ENCODE peak calls at places on chromosomes 6 and 20, in ten cellular contexts. One of them, this sample, is unnamed.

GRCh38 chr6:112571486-112571885 is 224.4 kb downstream of the RFPL4B start:
- DNase-seq in sigmoid colon: peak; percentile 80
- DNase-seq in BJ: no peak
- DNase-seq in fibroblast of mammary gland: peak; percentile 40
- DNase-seq in GM23338: no peak
- DNase-seq in Peyer's patch: no peak
- DNase-seq in astrocyte of the spinal cord: peak; percentile 81
- DNase-seq in breast epithelium: no peak
- DNase-seq in left ventricle myocardium inferior: peak; percentile 21
- DNase-seq in transverse colon: peak; percentile 7
- DNase-seq in this sample: no peak

GRCh38 chr6:130683761-130684517 is 143.3 kb upstream of the SMLR1 start:
- DNase-seq in transverse colon: no peak
- DNase-seq in breast epithelium: no peak
- DNase-seq in sigmoid colon: no peak
- DNase-seq in astrocyte of the spinal cord: no peak
- DNase-seq in left ventricle myocardium inferior: no peak
- DNase-seq in GM23338: no peak
- DNase-seq in fibroblast of mammary gland: no peak
- DNase-seq in Peyer's patch: no peak
- DNase-seq in BJ: no peak
- DNase-seq in this sample: no peak

GRCh38 chr6:73782911-73783310 is 86.9 kb downstream of the CD109 start:
- DNase-seq in fibroblast of mammary gland: no peak
- DNase-seq in astrocyte of the spinal cord: no peak
- DNase-seq in left ventricle myocardium inferior: no peak
- DNase-seq in transverse colon: no peak
- DNase-seq in GM23338: no peak
- DNase-seq in breast epithelium: no peak
- DNase-seq in BJ: no peak
- DNase-seq in Peyer's patch: no peak
- DNase-seq in sigmoid colon: no peak
- DNase-seq in this sample: no peak

GRCh38 chr6:3162565-3163247 is 5.4 kb upstream of the TUBB2A start:
- DNase-seq in Peyer's patch: peak; percentile 65
- DNase-seq in GM23338: peak; percentile 89
- DNase-seq in astrocyte of the spinal cord: peak; percentile 78
- DNase-seq in fibroblast of mammary gland: peak; percentile 69
- DNase-seq in BJ: no peak
- DNase-seq in transverse colon: peak; percentile 82
- DNase-seq in breast epithelium: peak; percentile 73
- DNase-seq in left ventricle myocardium inferior: peak; percentile 70
- DNase-seq in sigmoid colon: peak; percentile 90
- DNase-seq in this sample: peak; percentile 63

GRCh38 chr20:24275946-24276705 is 193.3 kb upstream of the SYNDIG1 start:
- DNase-seq in left ventricle myocardium inferior: no peak
- DNase-seq in astrocyte of the spinal cord: no peak
- DNase-seq in sigmoid colon: no peak
- DNase-seq in GM23338: no peak
- DNase-seq in BJ: no peak
- DNase-seq in breast epithelium: no peak
- DNase-seq in transverse colon: no peak
- DNase-seq in fibroblast of mammary gland: no peak
- DNase-seq in Peyer's patch: no peak
- DNase-seq in this sample: no peak

GRCh38 chr6:83867527-83868161 is 8.2 kb downstream of the CYB5R4 start:
- DNase-seq in BJ: peak; percentile 84
- DNase-seq in transverse colon: peak; percentile 36
- DNase-seq in GM23338: peak; percentile 70
- DNase-seq in astrocyte of the spinal cord: peak; percentile 89
- DNase-seq in sigmoid colon: no peak
- DNase-seq in Peyer's patch: no peak
- DNase-seq in left ventricle myocardium inferior: no peak
- DNase-seq in fibroblast of mammary gland: peak; percentile 95
- DNase-seq in breast epithelium: no peak
- DNase-seq in this sample: no peak

GRCh38 chr20:36988494-36988966 is 37.0 kb upstream of the SAMHD1 start:
- DNase-seq in Peyer's patch: no peak
- DNase-seq in left ventricle myocardium inferior: no peak
- DNase-seq in astrocyte of the spinal cord: peak; percentile 25
- DNase-seq in transverse colon: no peak
- DNase-seq in GM23338: no peak
- DNase-seq in breast epithelium: no peak
- DNase-seq in fibroblast of mammary gland: peak; percentile 29
- DNase-seq in sigmoid colon: no peak
- DNase-seq in BJ: no peak
- DNase-seq in this sample: no peak

GRCh38 chr6:118334634-118335033 is 213.5 kb upstream of the PLN start:
- DNase-seq in breast epithelium: no peak
- DNase-seq in fibroblast of mammary gland: no peak
- DNase-seq in GM23338: no peak
- DNase-seq in BJ: no peak
- DNase-seq in sigmoid colon: no peak
- DNase-seq in left ventricle myocardium inferior: no peak
- DNase-seq in astrocyte of the spinal cord: no peak
- DNase-seq in Peyer's patch: no peak
- DNase-seq in transverse colon: no peak
- DNase-seq in this sample: no peak

GRCh38 chr6:129709451-129709908 is 497 bp downstream of the ARHGAP18 start:
- DNase-seq in left ventricle myocardium inferior: no peak
- DNase-seq in transverse colon: no peak
- DNase-seq in GM23338: no peak
- DNase-seq in fibroblast of mammary gland: peak; percentile 55
- DNase-seq in Peyer's patch: no peak
- DNase-seq in BJ: no peak
- DNase-seq in astrocyte of the spinal cord: peak; percentile 58
- DNase-seq in sigmoid colon: no peak
- DNase-seq in breast epithelium: no peak
- DNase-seq in this sample: no peak

GRCh38 chr6:6740595-6740994 is 152.1 kb downstream of the LY86 start:
- DNase-seq in transverse colon: no peak
- DNase-seq in left ventricle myocardium inferior: no peak
- DNase-seq in astrocyte of the spinal cord: no peak
- DNase-seq in fibroblast of mammary gland: no peak
- DNase-seq in Peyer's patch: no peak
- DNase-seq in sigmoid colon: no peak
- DNase-seq in breast epithelium: no peak
- DNase-seq in GM23338: no peak
- DNase-seq in BJ: no peak
- DNase-seq in this sample: no peak

GRCh38 chr20:5065489-5066383 is 54.0 kb downstream of the PCNA start:
- DNase-seq in astrocyte of the spinal cord: peak; percentile 94
- DNase-seq in breast epithelium: no peak
- DNase-seq in Peyer's patch: no peak
- DNase-seq in sigmoid colon: peak; percentile 68
- DNase-seq in left ventricle myocardium inferior: peak; percentile 36
- DNase-seq in transverse colon: peak; percentile 26
- DNase-seq in fibroblast of mammary gland: peak; percentile 98
- DNase-seq in GM23338: no peak
- DNase-seq in BJ: peak; percentile 59
- DNase-seq in this sample: peak; percentile 87

GRCh38 chr6:40170856-40171255 is 236.6 kb upstream of the MOCS1 start:
- DNase-seq in Peyer's patch: no peak
- DNase-seq in sigmoid colon: no peak
- DNase-seq in GM23338: no peak
- DNase-seq in transverse colon: no peak
- DNase-seq in BJ: no peak
- DNase-seq in left ventricle myocardium inferior: no peak
- DNase-seq in fibroblast of mammary gland: no peak
- DNase-seq in breast epithelium: no peak
- DNase-seq in astrocyte of the spinal cord: no peak
- DNase-seq in this sample: no peak

GRCh38 chr6:158064725-158065251 is 83.1 kb downstream of the SYNJ2 start:
- DNase-seq in transverse colon: no peak
- DNase-seq in breast epithelium: no peak
- DNase-seq in astrocyte of the spinal cord: no peak
- DNase-seq in Peyer's patch: no peak
- DNase-seq in BJ: no peak
- DNase-seq in sigmoid colon: no peak
- DNase-seq in GM23338: no peak
- DNase-seq in fibroblast of mammary gland: no peak
- DNase-seq in left ventricle myocardium inferior: peak; percentile 7
- DNase-seq in this sample: no peak

GRCh38 chr20:38806855-38807655 is 1.6 kb downstream of the PPP1R16B start:
- DNase-seq in astrocyte of the spinal cord: no peak
- DNase-seq in sigmoid colon: no peak
- DNase-seq in transverse colon: peak; percentile 36
- DNase-seq in fibroblast of mammary gland: no peak
- DNase-seq in BJ: no peak
- DNase-seq in breast epithelium: no peak
- DNase-seq in left ventricle myocardium inferior: no peak
- DNase-seq in Peyer's patch: peak; percentile 65
- DNase-seq in GM23338: peak; percentile 22
- DNase-seq in this sample: no peak

GRCh38 chr20:58135441-58136170 is 92.8 kb downstream of the ANKRD60 start:
- DNase-seq in transverse colon: no peak
- DNase-seq in left ventricle myocardium inferior: no peak
- DNase-seq in sigmoid colon: peak; percentile 50
- DNase-seq in GM23338: no peak
- DNase-seq in BJ: no peak
- DNase-seq in Peyer's patch: no peak
- DNase-seq in astrocyte of the spinal cord: no peak
- DNase-seq in breast epithelium: peak; percentile 17
- DNase-seq in fibroblast of mammary gland: no peak
- DNase-seq in this sample: peak; percentile 80

GRCh38 chr6:161010418-161010817 is 18.8 kb downstream of the MAP3K4 start:
- DNase-seq in BJ: peak; percentile 37
- DNase-seq in sigmoid colon: no peak
- DNase-seq in transverse colon: no peak
- DNase-seq in Peyer's patch: no peak
- DNase-seq in left ventricle myocardium inferior: no peak
- DNase-seq in astrocyte of the spinal cord: peak; percentile 45
- DNase-seq in GM23338: no peak
- DNase-seq in breast epithelium: no peak
- DNase-seq in fibroblast of mammary gland: peak; percentile 85
- DNase-seq in this sample: no peak
- TF ChIP-seq CTCF in BJ: no peak
- TF ChIP-seq CTCF in sigmoid colon: no peak
- TF ChIP-seq CTCF in transverse colon: no peak
- TF ChIP-seq CTCF in Peyer's patch: no peak
- TF ChIP-seq CTCF in left ventricle myocardium inferior: no peak
- TF ChIP-seq CTCF in astrocyte of the spinal cord: no peak
- TF ChIP-seq CTCF in GM23338: no peak
- TF ChIP-seq CTCF in breast epithelium: no peak
- TF ChIP-seq CTCF in fibroblast of mammary gland: no peak
- TF ChIP-seq CTCF in this sample: no peak

GRCh38 chr20:56929606-56930005 is 300.5 kb downstream of the TFAP2C start:
- DNase-seq in astrocyte of the spinal cord: no peak
- DNase-seq in breast epithelium: no peak
- DNase-seq in Peyer's patch: no peak
- DNase-seq in sigmoid colon: peak; percentile 30
- DNase-seq in left ventricle myocardium inferior: no peak
- DNase-seq in BJ: no peak
- DNase-seq in transverse colon: no peak
- DNase-seq in fibroblast of mammary gland: no peak
- DNase-seq in GM23338: peak; percentile 47
- DNase-seq in this sample: no peak
- H3K4me3 ChIP-seq in astrocyte of the spinal cord: no peak overlapping the region
- H3K4me3 ChIP-seq in breast epithelium: no peak overlapping the region
- H3K4me3 ChIP-seq in Peyer's patch: no peak overlapping the region
- H3K4me3 ChIP-seq in sigmoid colon: no peak overlapping the region
- H3K4me3 ChIP-seq in left ventricle myocardium inferior: no peak overlapping the region
- H3K4me3 ChIP-seq in BJ: no peak overlapping the region
- H3K4me3 ChIP-seq in transverse colon: no peak overlapping the region
- H3K4me3 ChIP-seq in fibroblast of mammary gland: no peak overlapping the region
- H3K4me3 ChIP-seq in GM23338: peak overlapping the region; percentile 37
- H3K4me3 ChIP-seq in this sample: no peak overlapping the region

GRCh38 chr6:11595903-11596302 is 58.4 kb downstream of the TMEM170B start:
- DNase-seq in GM23338: peak; percentile 88
- DNase-seq in left ventricle myocardium inferior: no peak
- DNase-seq in astrocyte of the spinal cord: peak; percentile 31
- DNase-seq in sigmoid colon: no peak
- DNase-seq in transverse colon: no peak
- DNase-seq in breast epithelium: no peak
- DNase-seq in Peyer's patch: no peak
- DNase-seq in fibroblast of mammary gland: peak; percentile 14
- DNase-seq in BJ: no peak
- DNase-seq in this sample: no peak
- TF ChIP-seq CTCF in GM23338: peak; percentile 58
- TF ChIP-seq CTCF in left ventricle myocardium inferior: peak; percentile 14
- TF ChIP-seq CTCF in astrocyte of the spinal cord: peak; percentile 37
- TF ChIP-seq CTCF in sigmoid colon: no peak
- TF ChIP-seq CTCF in transverse colon: no peak
- TF ChIP-seq CTCF in breast epithelium: no peak
- TF ChIP-seq CTCF in Peyer's patch: no peak
- TF ChIP-seq CTCF in fibroblast of mammary gland: peak; percentile 37
- TF ChIP-seq CTCF in BJ: peak; percentile 14
- TF ChIP-seq CTCF in this sample: no peak

GRCh38 chr6:26103141-26103769 is 16.0 kb downstream of the HFE start:
- DNase-seq in left ventricle myocardium inferior: no peak
- DNase-seq in breast epithelium: no peak
- DNase-seq in BJ: no peak
- DNase-seq in sigmoid colon: no peak
- DNase-seq in astrocyte of the spinal cord: peak; percentile 73
- DNase-seq in transverse colon: no peak
- DNase-seq in GM23338: no peak
- DNase-seq in fibroblast of mammary gland: peak; percentile 64
- DNase-seq in Peyer's patch: no peak
- DNase-seq in this sample: no peak
- H3K4me3 ChIP-seq in left ventricle myocardium inferior: peak overlapping the region; percentile 74
- H3K4me3 ChIP-seq in breast epithelium: peak overlapping the region; percentile 70
- H3K4me3 ChIP-seq in BJ: peak overlapping the region; percentile 23
- H3K4me3 ChIP-seq in sigmoid colon: peak overlapping the region; percentile 49
- H3K4me3 ChIP-seq in astrocyte of the spinal cord: peak overlapping the region; percentile 25
- H3K4me3 ChIP-seq in transverse colon: peak overlapping the region; percentile 13
- H3K4me3 ChIP-seq in GM23338: peak overlapping the region; percentile 10
- H3K4me3 ChIP-seq in fibroblast of mammary gland: peak overlapping the region; percentile 60
- H3K4me3 ChIP-seq in Peyer's patch: peak overlapping the region; percentile 28
- H3K4me3 ChIP-seq in this sample: no peak overlapping the region

DNA sequence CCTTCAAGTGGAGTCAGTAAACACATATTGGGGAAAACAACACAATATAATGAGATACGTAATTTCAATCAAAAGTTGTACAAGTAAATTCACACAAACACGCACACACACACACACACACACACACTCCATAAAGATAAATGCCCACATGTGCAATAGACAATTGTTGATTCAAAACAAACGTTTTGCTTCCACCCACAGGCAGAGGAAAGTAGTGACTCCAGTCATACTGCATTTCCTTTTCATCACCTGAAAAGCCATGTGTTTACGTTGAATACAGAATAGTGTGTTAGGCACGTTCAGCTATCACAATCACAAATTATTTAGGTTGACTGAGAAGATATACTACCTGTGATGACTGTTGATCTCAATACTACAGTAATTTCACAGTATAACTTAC is 443.8 kb upstream of the MANEA start:
- DNase-seq in fibroblast of mammary gland: no peak
- DNase-seq in breast epithelium: no peak
- DNase-seq in astrocyte of the spinal cord: peak; percentile 18
- DNase-seq in GM23338: peak; percentile 32
- DNase-seq in BJ: no peak
- DNase-seq in left ventricle myocardium inferior: no peak
- DNase-seq in Peyer's patch: no peak
- DNase-seq in sigmoid colon: no peak
- DNase-seq in transverse colon: no peak
- DNase-seq in this sample: no peak
- TF ChIP-seq CTCF in fibroblast of mammary gland: no peak
- TF ChIP-seq CTCF in breast epithelium: no peak
- TF ChIP-seq CTCF in astrocyte of the spinal cord: peak; percentile 36
- TF ChIP-seq CTCF in GM23338: peak; percentile 47
- TF ChIP-seq CTCF in BJ: no peak
- TF ChIP-seq CTCF in left ventricle myocardium inferior: no peak
- TF ChIP-seq CTCF in Peyer's patch: no peak
- TF ChIP-seq CTCF in sigmoid colon: no peak
- TF ChIP-seq CTCF in transverse colon: no peak
- TF ChIP-seq CTCF in this sample: no peak

GRCh38 chr6:14876778-14877613 is 368.9 kb upstream of the JARID2 start:
- DNase-seq in astrocyte of the spinal cord: peak; percentile 90
- DNase-seq in breast epithelium: no peak
- DNase-seq in Peyer's patch: no peak
- DNase-seq in GM23338: no peak
- DNase-seq in fibroblast of mammary gland: peak; percentile 80
- DNase-seq in transverse colon: no peak
- DNase-seq in BJ: no peak
- DNase-seq in left ventricle myocardium inferior: no peak
- DNase-seq in sigmoid colon: no peak
- DNase-seq in this sample: no peak
- H3K4me3 ChIP-seq in astrocyte of the spinal cord: no peak overlapping the region
- H3K4me3 ChIP-seq in breast epithelium: no peak overlapping the region
- H3K4me3 ChIP-seq in Peyer's patch: no peak overlapping the region
- H3K4me3 ChIP-seq in GM23338: no peak overlapping the region
- H3K4me3 ChIP-seq in fibroblast of mammary gland: no peak overlapping the region
- H3K4me3 ChIP-seq in transverse colon: no peak overlapping the region
- H3K4me3 ChIP-seq in BJ: no peak overlapping the region
- H3K4me3 ChIP-seq in left ventricle myocardium inferior: peak overlapping the region; percentile 26
- H3K4me3 ChIP-seq in sigmoid colon: no peak overlapping the region
- H3K4me3 ChIP-seq in this sample: no peak overlapping the region

This sample was measured in lower leg skin.